ENCODE peak calls at places on chromosomes 6 and 20, in seven cellular contexts. R is mammary epithelial cell, D is body of pancreas, S is endodermal cell, E is NT2/D1, L is A549, V is psoas muscle. A is an unnamed sample. For H3K4me1, the result is how much of the 10 kb centered on the place peaks cover.

GRCh38 chr6:48611332-48611731 is 500.3 kb upstream of the PTCHD4 start:
- DNase-seq in E (no peak), S (no peak), R (no peak), L (no peak), V (no peak), D (no peak), A (no peak)

GRCh38 chr20:58710481-58711265 is 18.1 kb downstream of the NPEPL1 start:
- DNase-seq in D (no peak), S (peak), L (no peak), V (no peak), R (no peak), E (no peak), A (no peak)

GRCh38 chr6:41367700-41368099 is 32.3 kb downstream of the NCR2 start:
- DNase-seq in D (peak), S (peak), V (no peak), E (peak), R (peak), L (peak), A (no peak)

GRCh38 chr6:136763716-136764521 is 28.4 kb downstream of the MAP3K5 start:
- DNase-seq in L (no peak), S (no peak), D (no peak), E (no peak), V (no peak), R (no peak), A (no peak)

GRCh38 chr20:3997446-3997845 is 17.9 kb downstream of the RNF24 start:
- DNase-seq in L (no peak), V (no peak), R (no peak), E (no peak), D (no peak), S (no peak), A (no peak)

GRCh38 chr20:39716796-39717341 is 754.7 kb downstream of the DHX35 start:
- DNase-seq in V (no peak), S (no peak), L (no peak), E (no peak), D (no peak), R (peak), A (no peak)

GRCh38 chr6:8570241-8570924 is 135.0 kb upstream of the SLC35B3 start:
- DNase-seq in R (no peak), V (no peak), E (no peak), S (no peak), D (no peak), L (no peak), A (no peak)

GRCh38 chr6:34593741-34594140 is 37.6 kb upstream of the SPDEF start:
- DNase-seq in S (peak), L (no peak), D (no peak), E (no peak), V (no peak), R (no peak), A (no peak)

GRCh38 chr6:620950-621349 is 36.0 kb downstream of the HUS1B start:
- DNase-seq in S (no peak), D (no peak), E (no peak), L (no peak), R (no peak), V (no peak), A (no peak)

GRCh38 chr6:51541847-51542246 is 545.6 kb downstream of the PKHD1 start:
- DNase-seq in R (peak), D (no peak), L (no peak), S (no peak), V (no peak), E (no peak), A (no peak)

GRCh38 chr20:38260378-38261053 is at the start of gene KIAA1755:
- DNase-seq in L (no peak), E (no peak), V (peak), S (peak), R (no peak), D (no peak), A (no peak)

GRCh38 chr6:150696156-150696555 is 96.5 kb downstream of the PLEKHG1 start:
- DNase-seq in D (no peak), R (no peak), V (no peak), E (no peak), S (no peak), L (no peak), A (no peak)

GRCh38 chr6:32183030-32183429 is 1.0 kb downstream of the AGER start:
- DNase-seq in V (no peak), E (no peak), R (no peak), D (no peak), L (no peak), S (no peak), A (no peak)

GRCh38 chr6:163340201-163340887 is 74.2 kb upstream of the QKI start:
- DNase-seq in V (no peak), D (no peak), R (no peak), E (no peak), S (no peak), L (no peak), A (no peak)

GRCh38 chr20:32052792-32053362 is 835 bp downstream of the HCK start:
- DNase-seq in E (no peak), L (no peak), D (peak), V (peak), S (peak), R (no peak), A (no peak)

GRCh38 chr20:35791097-35791496 is 19.3 kb downstream of the PHF20 start:
- DNase-seq in L (no peak), R (no peak), V (no peak), S (no peak), E (no peak), D (no peak), A (no peak)

GRCh38 chr6:100461920-100462295 is 2.8 kb downstream of the SIM1 start:
- DNase-seq in S (no peak), R (no peak), V (no peak), L (no peak), D (no peak), E (no peak), A (no peak)

GRCh38 chr20:24318569-24319352 is 150.7 kb upstream of the SYNDIG1 start:
- DNase-seq in L (no peak), D (no peak), R (no peak), S (no peak), E (no peak), V (no peak), A (no peak)

GRCh38 chr6:100116409-100117194 is 122.6 kb upstream of the MCHR2 start:
- DNase-seq in D (peak), S (peak), R (peak), E (peak), L (peak), V (no peak), A (peak)

GRCh38 chr6:22036699-22037098 is 260.1 kb downstream of the PRL start:
- DNase-seq in E (no peak), R (no peak), D (no peak), S (no peak), L (no peak), V (no peak), A (no peak)

GRCh38 chr6:93820465-93821082 is 401.2 kb upstream of the EPHA7 start:
- DNase-seq in S (no peak), V (no peak), R (no peak), L (no peak), E (no peak), D (no peak), A (no peak)

GRCh38 chr6:129753422-129753821 is 43.4 kb upstream of the ARHGAP18 start:
- DNase-seq in S (no peak), V (no peak), E (no peak), D (no peak), R (no peak), L (no peak), A (no peak)

GRCh38 chr6:95648636-95649035 is 71.3 kb downstream of the MANEA start:
- DNase-seq in E (no peak), V (no peak), L (no peak), S (no peak), R (no peak), D (no peak), A (no peak)

GRCh38 chr6:44387346-44388134 is at the start of gene CDC5L:
- DNase-seq in D (peak), V (peak), L (peak), E (peak), R (peak), S (peak), A (peak)

GRCh38 chr20:38290829-38291581 is 13.0 kb upstream of the BPI start:
- DNase-seq in V (peak), L (peak), D (no peak), S (peak), E (peak), R (no peak), A (peak)

GRCh38 chr20:61387204-61387958 is 135.3 kb downstream of the CDH4 start:
- DNase-seq in R (peak), L (peak), D (peak), E (no peak), S (peak), V (no peak), A (no peak)

GRCh38 chr20:35444226-35444625 is 6.2 kb upstream of the GDF5 start:
- DNase-seq in D (no peak), R (no peak), E (no peak), L (no peak), S (no peak), V (no peak), A (no peak)

GRCh38 chr20:7637184-7637583 is 303.1 kb downstream of the HAO1 start:
- DNase-seq in E (no peak), S (no peak), R (peak), D (no peak), L (no peak), V (no peak), A (no peak)

GRCh38 chr6:111237757-111238260 is 150.5 kb downstream of the SLC16A10 start:
- DNase-seq in R (no peak), S (no peak), V (no peak), L (no peak), D (no peak), E (no peak), A (no peak)

GRCh38 chr6:136307351-136307750 is 17.7 kb upstream of the BCLAF1 start:
- DNase-seq in L (no peak), D (no peak), E (no peak), V (no peak), S (no peak), R (no peak), A (no peak)

GRCh38 chr20:8432435-8433148 is 300.5 kb downstream of the PLCB1 start:
- DNase-seq in S (peak), V (no peak), D (no peak), L (no peak), E (no peak), R (no peak), A (no peak)

GRCh38 chr6:111723412-111723970 is 117.8 kb upstream of the TRAF3IP2 start:
- DNase-seq in L (no peak), D (no peak), S (no peak), E (no peak), R (no peak), V (no peak), A (no peak)

GRCh38 chr20:15854871-15855270 is 718.4 kb downstream of the KIF16B start:
- DNase-seq in L (no peak), S (no peak), R (no peak), D (no peak), E (no peak), V (no peak), A (no peak)

GRCh38 chr20:32527447-32528055 is 57.6 kb downstream of the NOL4L start:
- DNase-seq in R (no peak), S (peak), V (no peak), D (no peak), L (no peak), E (no peak), A (no peak)

GRCh38 chr6:137423444-137424168 is 70.6 kb downstream of the OLIG3 start:
- DNase-seq in R (no peak), E (peak), V (no peak), S (peak), L (no peak), D (no peak), A (peak)

GRCh38 chr6:37673436-37673835 is 24.2 kb downstream of the MDGA1 start:
- DNase-seq in D (no peak), E (no peak), V (no peak), R (no peak), S (no peak), L (no peak), A (no peak)

GRCh38 chr20:2840967-2841531 is 504 bp downstream of the VPS16 start:
- DNase-seq in E (no peak), L (peak), S (peak), V (peak), R (peak), D (peak), A (no peak)

GRCh38 chr20:53487453-53487852 is 106.2 kb downstream of the ZNF217 start:
- DNase-seq in E (no peak), S (no peak), R (no peak), L (no peak), V (no peak), D (no peak), A (no peak)

GRCh38 chr6:3841711-3842565 is 7.2 kb upstream of the FAM50B start:
- DNase-seq in S (no peak), E (no peak), R (peak), V (peak), D (no peak), L (peak), A (no peak)

GRCh38 chr20:51487525-51488279 is 54.8 kb downstream of the NFATC2 start:
- DNase-seq in R (peak), D (no peak), E (no peak), V (no peak), L (peak), S (no peak), A (no peak)
- H3K4me1 ChIP-seq in R (under half), D (under half), E (under half), V (under half), L (under half), S (under half), A (under half)

DNA sequence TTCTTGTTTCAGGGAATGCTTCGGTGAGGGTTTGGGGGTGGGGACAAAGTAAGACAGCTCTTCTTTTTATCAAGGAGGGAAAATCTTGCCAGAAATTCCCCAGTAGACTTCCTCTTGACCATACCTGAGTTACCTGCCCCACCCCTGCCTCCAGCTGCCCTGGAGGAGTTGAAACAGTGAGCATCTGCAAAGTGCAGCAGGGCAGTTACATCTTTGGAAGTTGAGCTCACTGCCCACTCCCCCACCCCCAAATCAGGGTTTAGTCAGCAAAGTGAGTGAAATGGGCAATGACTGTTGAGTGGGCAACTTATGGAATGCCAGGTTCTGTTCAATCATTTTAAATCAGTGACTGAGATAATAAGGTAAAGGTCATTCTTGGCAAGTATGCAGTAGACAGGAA is 98.8 kb downstream of the BANF2 start:
- DNase-seq in S (no peak), L (no peak), D (no peak), R (peak), E (no peak), V (no peak), A (no peak)
- H3K4me1 ChIP-seq in S (under half), L (under half), D (under half), R (under half), E (under half), V (under half), A (under half)

GRCh38 chr6:170205126-170205525 is 85.8 kb downstream of the DLL1 start:
- DNase-seq in S (peak), V (no peak), E (no peak), R (no peak), L (no peak), D (no peak), A (no peak)

GRCh38 chr6:170205534-170206316 is 85.2 kb downstream of the DLL1 start:
- DNase-seq in V (no peak), R (no peak), S (peak), E (no peak), D (no peak), L (no peak), A (no peak)

GRCh38 chr6:170201361-170201760 is 89.5 kb downstream of the DLL1 start:
- DNase-seq in L (no peak), V (no peak), E (no peak), S (no peak), D (no peak), R (no peak), A (no peak)

GRCh38 chr6:170202416-170203135 is 88.3 kb downstream of the DLL1 start:
- DNase-seq in D (no peak), E (no peak), R (no peak), S (peak), V (no peak), L (no peak), A (no peak)

GRCh38 chr6:170203212-170203611 is 87.7 kb downstream of the DLL1 start:
- DNase-seq in R (peak), E (no peak), D (no peak), S (peak), L (no peak), V (no peak), A (no peak)
- H3K4me1 ChIP-seq in R (under half), E (under half), D (under half), S (under half), L (under half), V (under half), A (under half)

GRCh38 chr20:57159193-57159851 is 107.1 kb downstream of the BMP7 start:
- DNase-seq in D (no peak), E (no peak), S (no peak), V (no peak), R (no peak), L (no peak), A (no peak)

GRCh38 chr20:57160985-57161384 is 105.5 kb downstream of the BMP7 start:
- DNase-seq in L (no peak), S (no peak), R (no peak), E (no peak), D (no peak), V (no peak), A (no peak)

GRCh38 chr20:57158474-57158873 is 108.0 kb downstream of the BMP7 start:
- DNase-seq in L (no peak), E (no peak), D (no peak), S (no peak), V (no peak), R (no peak), A (no peak)

GRCh38 chr20:57161478-57162194 is 104.8 kb downstream of the BMP7 start:
- DNase-seq in E (no peak), L (no peak), S (no peak), V (no peak), D (no peak), R (no peak), A (no peak)

GRCh38 chr20:57159945-57160610 is 106.4 kb downstream of the BMP7 start:
- DNase-seq in R (no peak), S (no peak), V (no peak), D (no peak), L (no peak), E (no peak), A (no peak)
- H3K4me1 ChIP-seq in R (under half), S (under half), V (under half), D (under half), L (under half), E (under half), A (under half)

GRCh38 chr6:106149472-106150069 is 63.4 kb downstream of the PRDM1 start:
- DNase-seq in R (no peak), V (no peak), D (no peak), S (no peak), L (no peak), E (no peak), A (no peak)

GRCh38 chr6:106145741-106146227 is 59.6 kb downstream of the PRDM1 start:
- DNase-seq in V (no peak), S (peak), R (peak), E (no peak), L (no peak), D (no peak), A (no peak)

GRCh38 chr6:106146852-106147351 is 60.8 kb downstream of the PRDM1 start:
- DNase-seq in R (peak), S (no peak), E (no peak), L (no peak), D (no peak), V (no peak), A (no peak)

GRCh38 chr6:106145144-106145543 is 59.0 kb downstream of the PRDM1 start:
- DNase-seq in L (no peak), D (no peak), V (no peak), S (no peak), E (no peak), R (no peak), A (no peak)

GRCh38 chr6:106147476-106147875 is 61.3 kb downstream of the PRDM1 start:
- DNase-seq in L (no peak), S (no peak), D (no peak), R (no peak), E (no peak), V (no peak), A (no peak)
- H3K4me1 ChIP-seq in L (under half), S (under half), D (under half), R (under half), E (under half), V (under half), A (under half)

GRCh38 chr20:46364670-46365482 is 41.5 kb downstream of the ELMO2 start:
- DNase-seq in D (no peak), L (no peak), S (no peak), E (no peak), R (no peak), V (no peak), A (no peak)
- H3K4me1 ChIP-seq in D (under half), L (under half), S (under half), E (under half), R (under half), V (under half), A (under half)

GRCh38 chr20:22579119-22579427 is 5.3 kb downstream of the FOXA2 start:
- DNase-seq in R (no peak), D (peak), S (peak), V (no peak), L (no peak), E (peak), A (no peak)
- H3K4me1 ChIP-seq in R (under half), D (under half), S (under half), V (under half), L (half or more), E (under half), A (under half)

DNA sequence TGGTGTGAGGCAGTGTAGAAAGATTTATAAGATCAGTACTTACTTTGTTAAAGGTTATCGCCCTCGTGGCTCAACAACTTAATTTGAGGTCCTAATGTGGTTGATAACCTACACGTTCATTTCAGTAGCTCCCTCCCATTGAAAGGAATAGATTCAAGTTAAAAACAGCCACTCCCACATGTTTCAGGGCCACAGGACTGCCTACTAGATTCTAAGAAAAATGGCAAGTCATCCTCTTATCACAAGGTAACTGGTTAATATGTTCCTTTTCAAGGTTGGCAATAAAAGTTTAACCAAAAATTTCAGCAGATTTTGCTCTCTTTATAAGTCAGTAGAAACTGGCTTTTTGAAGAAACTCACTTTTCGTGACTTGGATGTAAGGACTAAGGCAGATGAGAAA is 17.1 kb downstream of the GSTA2 start:
- DNase-seq in V (no peak), R (no peak), L (no peak), D (peak), S (no peak), E (no peak), A (no peak)
- H3K4me1 ChIP-seq in V (under half), R (under half), L (under half), D (half or more), S (under half), E (under half), A (under half)

DNA sequence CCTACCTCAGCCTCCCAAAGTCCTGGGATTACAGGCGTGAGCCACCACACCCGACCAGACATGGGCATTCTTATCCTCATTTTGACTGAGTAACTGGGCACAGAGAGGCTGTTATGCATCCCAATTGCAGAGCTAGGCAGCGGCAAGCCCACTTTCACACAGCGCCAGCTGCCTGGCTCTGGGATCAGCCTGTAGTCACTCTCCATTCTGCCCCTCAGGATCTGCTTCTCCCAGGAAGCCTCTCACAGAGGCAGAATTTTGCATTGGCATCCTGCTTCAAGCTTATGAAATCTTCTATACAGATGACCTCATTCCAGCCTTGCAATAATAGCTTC is 37.0 kb upstream of the IER3 start:
- DNase-seq in L (no peak), E (no peak), D (no peak), V (peak), S (no peak), R (no peak), A (no peak)
- H3K4me1 ChIP-seq in L (half or more), E (under half), D (half or more), V (under half), S (under half), R (under half), A (under half)